ENCODE peak calls at places on chromosome 11, in ten cellular contexts. One of them, this sample, is unnamed. For H3K36me3, the result is how much of the 10 kb centered on the place peaks cover.

GRCh38 chr11:92380882-92381281 is 156.3 kb downstream of the FAT3 start:
- DNase-seq in esophagus muscularis mucosa: no peak
- DNase-seq in ovary: no peak
- DNase-seq in uterus: no peak
- DNase-seq in right lobe of liver: no peak
- DNase-seq in HCT116: no peak
- DNase-seq in heart left ventricle: no peak
- DNase-seq in spleen: no peak
- DNase-seq in K562: no peak
- DNase-seq in adrenal gland: no peak
- DNase-seq in this sample: no peak

GRCh38 chr11:62850911-62851806 is 11.8 kb upstream of the WDR74 start:
- DNase-seq in esophagus muscularis mucosa: no peak
- DNase-seq in ovary: no peak
- DNase-seq in uterus: no peak
- DNase-seq in right lobe of liver: no peak
- DNase-seq in K562: no peak
- DNase-seq in adrenal gland: no peak
- DNase-seq in heart left ventricle: no peak
- DNase-seq in HCT116: peak
- DNase-seq in spleen: peak
- DNase-seq in this sample: no peak

GRCh38 chr11:8403310-8403709 is 139.6 kb upstream of the LMO1 start:
- DNase-seq in uterus: no peak
- DNase-seq in HCT116: no peak
- DNase-seq in esophagus muscularis mucosa: no peak
- DNase-seq in heart left ventricle: no peak
- DNase-seq in ovary: no peak
- DNase-seq in spleen: no peak
- DNase-seq in K562: no peak
- DNase-seq in right lobe of liver: no peak
- DNase-seq in adrenal gland: no peak
- DNase-seq in this sample: no peak

GRCh38 chr11:63710476-63711217 is 29.3 kb downstream of the RTN3 start:
- DNase-seq in K562: peak
- DNase-seq in heart left ventricle: no peak
- DNase-seq in spleen: no peak
- DNase-seq in right lobe of liver: no peak
- DNase-seq in esophagus muscularis mucosa: no peak
- DNase-seq in ovary: no peak
- DNase-seq in adrenal gland: no peak
- DNase-seq in uterus: peak
- DNase-seq in HCT116: no peak
- DNase-seq in this sample: no peak

GRCh38 chr11:4643084-4643483 is 698 bp upstream of the OR51E1 start:
- DNase-seq in adrenal gland: peak
- DNase-seq in uterus: peak
- DNase-seq in esophagus muscularis mucosa: no peak
- DNase-seq in heart left ventricle: peak
- DNase-seq in K562: no peak
- DNase-seq in spleen: no peak
- DNase-seq in right lobe of liver: no peak
- DNase-seq in ovary: no peak
- DNase-seq in HCT116: no peak
- DNase-seq in this sample: no peak

GRCh38 chr11:128503231-128503991 is 83.9 kb downstream of the ETS1 start:
- DNase-seq in HCT116: no peak
- DNase-seq in heart left ventricle: no peak
- DNase-seq in ovary: no peak
- DNase-seq in K562: no peak
- DNase-seq in adrenal gland: no peak
- DNase-seq in right lobe of liver: no peak
- DNase-seq in spleen: no peak
- DNase-seq in esophagus muscularis mucosa: no peak
- DNase-seq in uterus: no peak
- DNase-seq in this sample: no peak

GRCh38 chr11:19311306-19312030 is 70.7 kb upstream of the E2F8 start:
- DNase-seq in adrenal gland: peak
- DNase-seq in heart left ventricle: peak
- DNase-seq in right lobe of liver: peak
- DNase-seq in K562: peak
- DNase-seq in esophagus muscularis mucosa: no peak
- DNase-seq in spleen: no peak
- DNase-seq in ovary: peak
- DNase-seq in HCT116: peak
- DNase-seq in uterus: peak
- DNase-seq in this sample: no peak

GRCh38 chr11:125772834-125773505 is 5.7 kb downstream of the PATE2 start:
- DNase-seq in heart left ventricle: no peak
- DNase-seq in spleen: no peak
- DNase-seq in uterus: no peak
- DNase-seq in adrenal gland: no peak
- DNase-seq in ovary: no peak
- DNase-seq in HCT116: no peak
- DNase-seq in esophagus muscularis mucosa: peak
- DNase-seq in K562: no peak
- DNase-seq in right lobe of liver: no peak
- DNase-seq in this sample: no peak

GRCh38 chr11:71997594-71997993 is 1.1 kb upstream of the IL18BP start:
- DNase-seq in K562: no peak
- DNase-seq in heart left ventricle: no peak
- DNase-seq in right lobe of liver: no peak
- DNase-seq in ovary: no peak
- DNase-seq in HCT116: no peak
- DNase-seq in spleen: no peak
- DNase-seq in esophagus muscularis mucosa: no peak
- DNase-seq in uterus: no peak
- DNase-seq in adrenal gland: no peak
- DNase-seq in this sample: no peak

GRCh38 chr11:13927496-13927895 is 35.0 kb upstream of the SPON1 start:
- DNase-seq in heart left ventricle: no peak
- DNase-seq in K562: no peak
- DNase-seq in spleen: no peak
- DNase-seq in esophagus muscularis mucosa: no peak
- DNase-seq in adrenal gland: no peak
- DNase-seq in HCT116: no peak
- DNase-seq in uterus: no peak
- DNase-seq in ovary: no peak
- DNase-seq in right lobe of liver: no peak
- DNase-seq in this sample: no peak

GRCh38 chr11:115362997-115363396 is 141.2 kb downstream of the CADM1 start:
- DNase-seq in uterus: no peak
- DNase-seq in HCT116: no peak
- DNase-seq in adrenal gland: no peak
- DNase-seq in K562: no peak
- DNase-seq in heart left ventricle: no peak
- DNase-seq in ovary: no peak
- DNase-seq in esophagus muscularis mucosa: no peak
- DNase-seq in spleen: no peak
- DNase-seq in right lobe of liver: no peak
- DNase-seq in this sample: no peak

GRCh38 chr11:19368726-19369364 is 128.1 kb upstream of the E2F8 start:
- DNase-seq in ovary: no peak
- DNase-seq in HCT116: no peak
- DNase-seq in right lobe of liver: no peak
- DNase-seq in spleen: no peak
- DNase-seq in K562: no peak
- DNase-seq in adrenal gland: no peak
- DNase-seq in heart left ventricle: no peak
- DNase-seq in uterus: no peak
- DNase-seq in esophagus muscularis mucosa: no peak
- DNase-seq in this sample: no peak

GRCh38 chr11:126647735-126648134 is 292.2 kb downstream of the ST3GAL4 start:
- DNase-seq in HCT116: peak
- DNase-seq in spleen: no peak
- DNase-seq in K562: no peak
- DNase-seq in ovary: no peak
- DNase-seq in uterus: no peak
- DNase-seq in heart left ventricle: no peak
- DNase-seq in adrenal gland: no peak
- DNase-seq in esophagus muscularis mucosa: no peak
- DNase-seq in right lobe of liver: no peak
- DNase-seq in this sample: no peak

GRCh38 chr11:69155302-69156198 is at the start of gene SMIM38:
- DNase-seq in uterus: no peak
- DNase-seq in right lobe of liver: no peak
- DNase-seq in ovary: no peak
- DNase-seq in HCT116: no peak
- DNase-seq in spleen: peak
- DNase-seq in heart left ventricle: peak
- DNase-seq in K562: peak
- DNase-seq in adrenal gland: no peak
- DNase-seq in esophagus muscularis mucosa: no peak
- DNase-seq in this sample: no peak
- TF ChIP-seq POLR2A in uterus: no peak
- TF ChIP-seq POLR2A in right lobe of liver: no peak
- TF ChIP-seq POLR2A in ovary: no peak
- TF ChIP-seq POLR2A in HCT116: no peak
- TF ChIP-seq POLR2A in spleen: no peak
- TF ChIP-seq POLR2A in heart left ventricle: peak
- TF ChIP-seq POLR2A in K562: no peak
- TF ChIP-seq POLR2A in adrenal gland: no peak
- TF ChIP-seq POLR2A in esophagus muscularis mucosa: no peak
- TF ChIP-seq POLR2A in this sample: no peak

GRCh38 chr11:118632577-118633318 is 25.3 kb downstream of the PHLDB1 start:
- DNase-seq in spleen: no peak
- DNase-seq in esophagus muscularis mucosa: no peak
- DNase-seq in HCT116: no peak
- DNase-seq in right lobe of liver: no peak
- DNase-seq in heart left ventricle: no peak
- DNase-seq in ovary: no peak
- DNase-seq in K562: no peak
- DNase-seq in adrenal gland: no peak
- DNase-seq in uterus: no peak
- DNase-seq in this sample: no peak
- H3K36me3 ChIP-seq in spleen: under half
- H3K36me3 ChIP-seq in esophagus muscularis mucosa: half or more
- H3K36me3 ChIP-seq in HCT116: under half
- H3K36me3 ChIP-seq in right lobe of liver: under half
- H3K36me3 ChIP-seq in heart left ventricle: under half
- H3K36me3 ChIP-seq in ovary: under half
- H3K36me3 ChIP-seq in K562: under half
- H3K36me3 ChIP-seq in adrenal gland: under half
- H3K36me3 ChIP-seq in uterus: under half
- H3K36me3 ChIP-seq in this sample: half or more

GRCh38 chr11:86066033-86066432 is 2.9 kb downstream of the PICALM start:
- DNase-seq in adrenal gland: no peak
- DNase-seq in K562: no peak
- DNase-seq in uterus: no peak
- DNase-seq in ovary: no peak
- DNase-seq in spleen: no peak
- DNase-seq in esophagus muscularis mucosa: no peak
- DNase-seq in heart left ventricle: no peak
- DNase-seq in HCT116: no peak
- DNase-seq in right lobe of liver: no peak
- DNase-seq in this sample: no peak

GRCh38 chr11:86068138-86068861 is 584 bp downstream of the PICALM start:
- DNase-seq in esophagus muscularis mucosa: peak
- DNase-seq in heart left ventricle: peak
- DNase-seq in K562: peak
- DNase-seq in uterus: peak
- DNase-seq in adrenal gland: peak
- DNase-seq in HCT116: no peak
- DNase-seq in right lobe of liver: peak
- DNase-seq in ovary: no peak
- DNase-seq in spleen: peak
- DNase-seq in this sample: no peak

GRCh38 chr11:86068951-86069407 is at the start of gene PICALM:
- DNase-seq in spleen: peak
- DNase-seq in K562: peak
- DNase-seq in HCT116: peak
- DNase-seq in right lobe of liver: peak
- DNase-seq in ovary: peak
- DNase-seq in adrenal gland: peak
- DNase-seq in uterus: peak
- DNase-seq in heart left ventricle: peak
- DNase-seq in esophagus muscularis mucosa: peak
- DNase-seq in this sample: peak

GRCh38 chr11:86066606-86067229 is 2.2 kb downstream of the PICALM start:
- DNase-seq in spleen: no peak
- DNase-seq in ovary: no peak
- DNase-seq in esophagus muscularis mucosa: no peak
- DNase-seq in HCT116: no peak
- DNase-seq in adrenal gland: no peak
- DNase-seq in heart left ventricle: no peak
- DNase-seq in K562: no peak
- DNase-seq in right lobe of liver: no peak
- DNase-seq in uterus: no peak
- DNase-seq in this sample: no peak

DNA sequence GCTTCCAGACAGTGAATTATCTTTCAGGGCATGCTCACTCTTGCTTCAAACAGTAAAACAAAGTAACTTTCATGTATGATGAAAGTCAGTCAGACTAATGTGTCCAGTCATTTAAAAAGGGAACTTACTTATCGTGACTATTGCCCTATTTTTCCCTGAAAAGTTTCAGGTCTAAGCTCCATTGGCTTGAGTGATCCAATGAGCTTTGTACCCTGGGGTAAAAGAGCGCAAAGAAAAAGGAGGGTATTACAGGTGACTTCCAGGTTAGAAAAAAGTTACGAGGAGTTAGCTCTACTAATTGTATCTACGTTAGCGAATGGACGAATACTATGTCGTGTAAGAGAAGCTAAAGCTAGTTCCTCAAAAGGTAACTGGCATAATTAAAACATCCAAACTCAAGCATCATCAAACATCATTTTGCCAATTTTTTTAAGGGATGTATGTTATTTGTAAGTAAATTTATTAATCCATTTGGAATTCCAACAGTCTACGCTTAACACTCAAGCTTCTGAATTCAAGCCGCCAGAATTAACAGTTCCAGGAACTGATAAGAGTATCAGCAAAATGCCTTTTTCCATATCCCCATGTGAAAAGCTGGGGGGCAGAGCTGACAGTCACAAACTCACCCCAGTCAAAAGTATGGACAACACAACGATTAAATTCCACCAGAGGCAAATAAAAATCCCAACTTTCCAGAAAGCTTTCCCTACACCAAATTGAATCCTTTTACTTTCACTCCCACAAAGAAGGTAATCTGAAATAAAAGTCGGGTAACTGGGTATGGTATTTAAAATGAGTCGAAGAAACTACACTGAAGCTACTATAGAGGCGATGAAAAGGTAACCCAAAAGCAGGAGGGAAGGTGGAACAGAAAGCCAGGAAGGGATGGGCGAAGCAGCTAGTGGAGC is 1.4 kb downstream of the PICALM start:
- DNase-seq in K562: peak
- DNase-seq in right lobe of liver: no peak
- DNase-seq in HCT116: no peak
- DNase-seq in heart left ventricle: no peak
- DNase-seq in uterus: no peak
- DNase-seq in esophagus muscularis mucosa: no peak
- DNase-seq in ovary: no peak
- DNase-seq in spleen: no peak
- DNase-seq in adrenal gland: no peak
- DNase-seq in this sample: no peak
- TF ChIP-seq POLR2A in K562: no peak
- TF ChIP-seq POLR2A in right lobe of liver: peak
- TF ChIP-seq POLR2A in HCT116: no peak
- TF ChIP-seq POLR2A in heart left ventricle: no peak
- TF ChIP-seq POLR2A in uterus: no peak
- TF ChIP-seq POLR2A in esophagus muscularis mucosa: no peak
- TF ChIP-seq POLR2A in ovary: no peak
- TF ChIP-seq POLR2A in spleen: no peak
- TF ChIP-seq POLR2A in adrenal gland: no peak
- TF ChIP-seq POLR2A in this sample: no peak

GRCh38 chr11:134178275-134178674 is 45.5 kb downstream of the NCAPD3 start:
- DNase-seq in HCT116: no peak
- DNase-seq in right lobe of liver: no peak
- DNase-seq in ovary: no peak
- DNase-seq in uterus: no peak
- DNase-seq in K562: no peak
- DNase-seq in adrenal gland: no peak
- DNase-seq in spleen: no peak
- DNase-seq in heart left ventricle: no peak
- DNase-seq in esophagus muscularis mucosa: no peak
- DNase-seq in this sample: no peak
- H3K36me3 ChIP-seq in HCT116: under half
- H3K36me3 ChIP-seq in right lobe of liver: under half
- H3K36me3 ChIP-seq in ovary: under half
- H3K36me3 ChIP-seq in uterus: under half
- H3K36me3 ChIP-seq in K562: half or more
- H3K36me3 ChIP-seq in adrenal gland: under half
- H3K36me3 ChIP-seq in spleen: under half
- H3K36me3 ChIP-seq in heart left ventricle: under half
- H3K36me3 ChIP-seq in esophagus muscularis mucosa: half or more
- H3K36me3 ChIP-seq in this sample: under half